ENCODE peak calls at places on chromosomes 7 and 10, in nine cellular contexts. J, R, H, X, I, Y, Z, E and L are unnamed samples.
A peak's percentile ranks its signal among the peaks of the same experiment; 100 is the strongest.

GRCh38 chr7:11742496-11742895 is 89.5 kb downstream of the THSD7A start:
- DNase-seq in J (no peak), R (no peak), H (no peak), X (no peak), I (no peak), Y (no peak), Z (no peak), E (no peak), L (no peak)

GRCh38 chr7:144659211-144659610 is 176.6 kb downstream of the TPK1 start:
- DNase-seq in J (no peak), R (no peak), H (no peak), X (no peak), I (no peak), Y (no peak), Z (no peak), E (no peak), L (no peak)

GRCh38 chr7:99036531-99037175 is 107.3 kb downstream of the SMURF1 start:
- DNase-seq in J (no peak), R (no peak), H (no peak), X (no peak), I (peak; percentile 96), Y (peak; percentile 21), Z (no peak), E (no peak), L (no peak)

GRCh38 chr10:89207181-89207800 is at the start of gene CH25H:
- DNase-seq in J (no peak), R (no peak), H (peak; percentile 49), X (peak; percentile 79), I (peak; percentile 71), Y (peak; percentile 46), Z (peak; percentile 66), E (peak; percentile 32), L (peak; percentile 74)

GRCh38 chr10:79393924-79394610 is 46.8 kb downstream of the PPIF start:
- DNase-seq in J (no peak), R (no peak), H (no peak), X (no peak), I (no peak), Y (no peak), Z (no peak), E (no peak), L (peak; percentile 18)

GRCh38 chr7:150982348-150982747 is 4.2 kb upstream of the KCNH2 start:
- DNase-seq in J (no peak), R (no peak), H (no peak), X (no peak), I (no peak), Y (no peak), Z (no peak), E (no peak), L (no peak)

GRCh38 chr10:61993676-61994401 is 92.3 kb downstream of the ARID5B start:
- DNase-seq in J (no peak), R (no peak), H (no peak), X (no peak), I (peak; percentile 63), Y (no peak), Z (no peak), E (no peak), L (no peak)

GRCh38 chr7:77442631-77443420 is 26.7 kb upstream of the GSAP start:
- DNase-seq in J (no peak), R (no peak), H (no peak), X (no peak), I (no peak), Y (peak; percentile 40), Z (no peak), E (no peak), L (no peak)

GRCh38 chr10:128210215-128211063 is 84.2 kb upstream of the MKI67 start:
- DNase-seq in J (no peak), R (no peak), H (peak; percentile 78), X (peak; percentile 79), I (peak; percentile 8), Y (peak; percentile 26), Z (no peak), E (no peak), L (peak; percentile 82)

GRCh38 chr7:28615091-28615490 is 202.8 kb downstream of the CREB5 start:
- DNase-seq in J (no peak), R (no peak), H (peak; percentile 11), X (no peak), I (peak; percentile 19), Y (no peak), Z (no peak), E (no peak), L (no peak)

GRCh38 chr7:66182920-66183319 is 22.2 kb upstream of the TPST1 start:
- DNase-seq in J (no peak), R (no peak), H (no peak), X (no peak), I (no peak), Y (no peak), Z (no peak), E (no peak), L (no peak)

GRCh38 chr10:50631052-50631451 is 7.3 kb upstream of the SGMS1 start:
- DNase-seq in J (no peak), R (no peak), H (no peak), X (no peak), I (no peak), Y (no peak), Z (no peak), E (no peak), L (no peak)